ENCODE peak calls at places on chromosomes 3 and 15, in nine cellular contexts. Q is GM23338, G is PC-3, J is pancreas, L is ovary, T is cardiac muscle cell, W is A673, Z is esophagus squamous epithelium, F is upper lobe of left lung. M is an unnamed sample. For H3K36me3 and H3K27me3, the result is how much of the 10 kb centered on the place peaks cover.

GRCh38 chr3:51712963-51713362 is 6.1 kb downstream of the GRM2 start:
- DNase-seq in Q (no peak), G (no peak), J (no peak), L (peak), T (no peak), W (no peak), Z (no peak), F (peak), M (no peak)

GRCh38 chr15:64146520-64146884 is 5.0 kb upstream of the SNX22 start:
- DNase-seq in Q (no peak), G (no peak), J (no peak), L (no peak), T (no peak), W (no peak), Z (no peak), F (no peak), M (no peak)

GRCh38 chr3:16390581-16390980 is 122.9 kb downstream of the RFTN1 start:
- DNase-seq in Q (no peak), G (no peak), J (no peak), L (no peak), T (no peak), W (no peak), Z (no peak), F (no peak), M (no peak)

GRCh38 chr3:168977696-168978374 is 685.7 kb downstream of the MECOM start:
- DNase-seq in Q (no peak), G (no peak), J (no peak), L (no peak), T (peak), W (no peak), Z (no peak), F (no peak), M (no peak)

GRCh38 chr15:90873998-90874605 is 5.7 kb downstream of the FURIN start:
- DNase-seq in Q (peak), G (peak), J (peak), L (peak), T (peak), W (no peak), Z (no peak), F (peak), M (no peak)

GRCh38 chr3:69255928-69256327 is 130.0 kb downstream of the FRMD4B start:
- DNase-seq in Q (no peak), G (no peak), J (no peak), L (no peak), T (no peak), W (no peak), Z (no peak), F (no peak), M (no peak)

GRCh38 chr3:196144383-196145105 is 62.7 kb upstream of the TFRC start:
- DNase-seq in Q (no peak), G (no peak), J (no peak), L (no peak), T (no peak), W (no peak), Z (no peak), F (no peak), M (no peak)

GRCh38 chr15:30985081-30985531 is 6.3 kb downstream of the MTMR10 start:
- DNase-seq in Q (no peak), G (no peak), J (no peak), L (no peak), T (no peak), W (peak), Z (no peak), F (no peak), M (no peak)

GRCh38 chr15:22968356-22968755 is 11.8 kb downstream of the CYFIP1 start:
- DNase-seq in Q (no peak), G (peak), J (no peak), L (no peak), T (no peak), W (no peak), Z (no peak), F (no peak), M (no peak)

GRCh38 chr15:62125763-62126162 is 39.3 kb downstream of the C2CD4B start:
- DNase-seq in Q (no peak), G (peak), J (no peak), L (no peak), T (peak), W (peak), Z (no peak), F (no peak), M (no peak)

GRCh38 chr3:123286308-123287023 is 84.7 kb downstream of the SEC22A start:
- DNase-seq in Q (peak), G (peak), J (peak), L (no peak), T (peak), W (peak), Z (no peak), F (peak), M (no peak)

GRCh38 chr3:115784739-115785571 is 161.6 kb downstream of the GAP43 start:
- DNase-seq in Q (no peak), G (peak), J (no peak), L (no peak), T (peak), W (no peak), Z (no peak), F (no peak), M (no peak)

GRCh38 chr3:128996741-128997140 is 2.9 kb upstream of the CFAP92 start:
- DNase-seq in Q (no peak), G (no peak), J (no peak), L (no peak), T (no peak), W (no peak), Z (no peak), F (no peak), M (no peak)

GRCh38 chr3:177041021-177041729 is 156.1 kb downstream of the TBL1XR1 start:
- DNase-seq in Q (no peak), G (peak), J (no peak), L (peak), T (peak), W (no peak), Z (no peak), F (no peak), M (no peak)

GRCh38 chr15:90706394-90707327 is 10.5 kb upstream of the BLM start:
- DNase-seq in Q (no peak), G (no peak), J (no peak), L (no peak), T (no peak), W (peak), Z (no peak), F (no peak), M (no peak)

GRCh38 chr3:176927985-176928931 is 269.0 kb downstream of the TBL1XR1 start:
- DNase-seq in Q (no peak), G (no peak), J (no peak), L (no peak), T (no peak), W (no peak), Z (no peak), F (no peak), M (no peak)

GRCh38 chr3:155989536-155989935 is 119.1 kb downstream of the GMPS start:
- DNase-seq in Q (no peak), G (peak), J (no peak), L (no peak), T (no peak), W (no peak), Z (no peak), F (no peak), M (no peak)

GRCh38 chr3:108562565-108562964 is 26.7 kb downstream of the CIP2A start:
- DNase-seq in Q (no peak), G (no peak), J (no peak), L (no peak), T (no peak), W (no peak), Z (no peak), F (no peak), M (no peak)

GRCh38 chr15:91593081-91593480 is 260.4 kb upstream of the SLCO3A1 start:
- DNase-seq in Q (no peak), G (no peak), J (no peak), L (no peak), T (no peak), W (no peak), Z (no peak), F (no peak), M (no peak)

GRCh38 chr3:14487821-14488220 is 52.3 kb downstream of the GRIP2 start:
- DNase-seq in Q (no peak), G (no peak), J (peak), L (no peak), T (no peak), W (no peak), Z (no peak), F (no peak), M (no peak)

GRCh38 chr3:194976049-194976451 is 290.4 kb downstream of the FAM43A start:
- DNase-seq in Q (no peak), G (no peak), J (no peak), L (no peak), T (no peak), W (no peak), Z (no peak), F (no peak), M (no peak)

GRCh38 chr15:90820481-90820880 is 47.9 kb upstream of the FURIN start:
- DNase-seq in Q (no peak), G (no peak), J (no peak), L (no peak), T (no peak), W (no peak), Z (no peak), F (no peak), M (no peak)

GRCh38 chr3:136783708-136784191 is 31.6 kb upstream of the STAG1 start:
- DNase-seq in Q (no peak), G (peak), J (no peak), L (no peak), T (no peak), W (no peak), Z (no peak), F (no peak), M (no peak)

GRCh38 chr3:159593927-159594605 is 394.6 kb upstream of the IL12A start:
- DNase-seq in Q (no peak), G (no peak), J (no peak), L (no peak), T (no peak), W (no peak), Z (no peak), F (no peak), M (no peak)

GRCh38 chr15:100073982-100074381 is 267.8 kb downstream of the ADAMTS17 start:
- DNase-seq in Q (no peak), G (no peak), J (no peak), L (no peak), T (no peak), W (no peak), Z (no peak), F (no peak), M (no peak)

GRCh38 chr15:92140802-92141201 is 252.9 kb upstream of the ST8SIA2 start:
- DNase-seq in Q (no peak), G (peak), J (no peak), L (no peak), T (no peak), W (no peak), Z (no peak), F (no peak), M (no peak)

GRCh38 chr15:70324001-70324974 is 226.6 kb upstream of the TLE3 start:
- DNase-seq in Q (no peak), G (peak), J (no peak), L (no peak), T (no peak), W (peak), Z (no peak), F (peak), M (no peak)

GRCh38 chr3:127412578-127413317 is 124.9 kb upstream of the PRR20G start:
- DNase-seq in Q (no peak), G (no peak), J (no peak), L (no peak), T (no peak), W (no peak), Z (no peak), F (no peak), M (no peak)

GRCh38 chr3:127409421-127410136 is 121.7 kb upstream of the PRR20G start:
- DNase-seq in Q (no peak), G (no peak), J (no peak), L (no peak), T (no peak), W (no peak), Z (no peak), F (no peak), M (no peak)

GRCh38 chr3:127410137-127410488 is 122.3 kb upstream of the PRR20G start:
- DNase-seq in Q (no peak), G (no peak), J (no peak), L (no peak), T (no peak), W (no peak), Z (no peak), F (no peak), M (no peak)

GRCh38 chr3:127410678-127411077 is 122.8 kb upstream of the PRR20G start:
- DNase-seq in Q (no peak), G (no peak), J (no peak), L (no peak), T (no peak), W (no peak), Z (no peak), F (no peak), M (no peak)

DNA sequence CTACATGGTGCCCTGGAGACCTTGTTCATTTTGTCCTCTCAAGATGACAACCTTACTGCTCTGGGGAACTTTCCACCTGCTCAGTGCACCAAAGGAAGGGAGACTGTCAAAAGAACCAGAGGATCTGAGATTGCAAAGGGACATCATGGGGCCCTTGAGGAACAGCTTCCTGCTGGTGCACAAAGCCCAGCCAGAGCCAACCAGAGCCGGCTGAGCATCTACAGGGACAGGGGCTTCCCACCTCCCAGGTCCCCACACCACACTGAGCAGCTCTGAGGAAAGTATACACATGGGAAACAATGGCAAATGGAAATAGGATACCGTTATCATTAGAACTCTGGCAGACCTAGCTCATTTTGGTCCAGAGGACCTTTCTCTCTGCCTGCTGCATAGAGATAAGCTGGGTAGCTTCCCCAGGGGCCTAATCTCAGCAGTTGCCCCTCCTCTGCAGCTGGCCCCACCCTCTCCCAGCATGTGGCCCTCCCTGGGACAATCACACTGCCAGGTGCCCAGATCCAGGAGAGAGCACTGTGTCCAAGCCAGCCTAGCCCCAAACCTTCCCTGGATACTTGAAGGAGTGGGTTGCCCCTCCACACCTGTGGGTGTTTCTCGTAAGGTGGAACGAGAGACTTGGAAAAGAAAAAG is 123.4 kb upstream of the PRR20G start:
- DNase-seq in Q (no peak), G (no peak), J (no peak), L (no peak), T (no peak), W (no peak), Z (no peak), F (no peak), M (no peak)
- H3K36me3 ChIP-seq in Q (under half), G (under half), J (under half), L (under half), T (under half), W (under half), Z (under half), F (under half), M (under half)

DNA sequence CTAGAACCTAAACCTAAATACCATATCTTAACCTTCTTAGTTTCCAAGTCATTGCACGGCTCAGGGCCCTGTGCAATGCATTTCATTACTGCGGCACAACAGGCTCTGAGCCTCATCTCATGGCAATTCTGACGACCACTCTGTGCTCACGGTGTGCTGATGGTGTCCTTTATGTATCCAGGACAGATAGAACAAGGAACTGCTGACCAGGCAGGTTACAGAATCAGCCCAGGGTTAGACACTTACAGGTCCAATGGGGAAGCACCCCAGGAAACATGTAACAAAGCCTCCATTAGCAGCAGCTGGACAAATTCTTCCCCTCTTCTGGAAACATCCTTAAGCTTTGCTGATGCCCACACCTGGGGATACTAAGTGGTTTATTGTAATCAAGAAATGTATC is 91.9 kb upstream of the NSMCE3 start:
- DNase-seq in Q (no peak), G (no peak), J (no peak), L (no peak), T (no peak), W (no peak), Z (no peak), F (no peak), M (no peak)
- H3K27me3 ChIP-seq in Q (under half), G (under half), J (under half), L (under half), T (under half), W (under half), Z (under half), F (under half), M (under half)

DNA sequence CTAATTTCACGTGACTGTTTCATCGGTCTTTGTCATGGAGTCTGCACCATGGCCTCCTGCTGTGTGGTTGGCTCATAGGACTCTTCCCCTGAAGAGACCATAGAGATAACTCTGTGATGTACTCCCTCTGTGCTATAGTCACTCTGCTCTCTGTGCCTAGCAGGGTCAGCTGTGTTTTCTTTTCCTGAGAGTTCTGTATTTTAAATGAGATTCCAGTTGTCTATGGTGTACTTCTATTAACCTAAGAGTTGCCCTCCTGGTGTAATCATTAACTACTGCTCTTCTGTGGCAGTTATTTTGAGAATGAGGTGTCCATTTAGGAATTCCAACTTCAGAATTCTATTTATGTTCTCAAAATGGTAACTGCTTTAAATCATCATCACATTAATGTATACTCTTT is 114.5 kb upstream of the ARPP21 start:
- DNase-seq in Q (peak), G (no peak), J (no peak), L (no peak), T (no peak), W (no peak), Z (no peak), F (no peak), M (no peak)
- TF ChIP-seq CTCF in Q (no peak), G (no peak), J (no peak), L (no peak), T (no peak), W (no peak), Z (no peak), F (no peak), M (no peak)

DNA sequence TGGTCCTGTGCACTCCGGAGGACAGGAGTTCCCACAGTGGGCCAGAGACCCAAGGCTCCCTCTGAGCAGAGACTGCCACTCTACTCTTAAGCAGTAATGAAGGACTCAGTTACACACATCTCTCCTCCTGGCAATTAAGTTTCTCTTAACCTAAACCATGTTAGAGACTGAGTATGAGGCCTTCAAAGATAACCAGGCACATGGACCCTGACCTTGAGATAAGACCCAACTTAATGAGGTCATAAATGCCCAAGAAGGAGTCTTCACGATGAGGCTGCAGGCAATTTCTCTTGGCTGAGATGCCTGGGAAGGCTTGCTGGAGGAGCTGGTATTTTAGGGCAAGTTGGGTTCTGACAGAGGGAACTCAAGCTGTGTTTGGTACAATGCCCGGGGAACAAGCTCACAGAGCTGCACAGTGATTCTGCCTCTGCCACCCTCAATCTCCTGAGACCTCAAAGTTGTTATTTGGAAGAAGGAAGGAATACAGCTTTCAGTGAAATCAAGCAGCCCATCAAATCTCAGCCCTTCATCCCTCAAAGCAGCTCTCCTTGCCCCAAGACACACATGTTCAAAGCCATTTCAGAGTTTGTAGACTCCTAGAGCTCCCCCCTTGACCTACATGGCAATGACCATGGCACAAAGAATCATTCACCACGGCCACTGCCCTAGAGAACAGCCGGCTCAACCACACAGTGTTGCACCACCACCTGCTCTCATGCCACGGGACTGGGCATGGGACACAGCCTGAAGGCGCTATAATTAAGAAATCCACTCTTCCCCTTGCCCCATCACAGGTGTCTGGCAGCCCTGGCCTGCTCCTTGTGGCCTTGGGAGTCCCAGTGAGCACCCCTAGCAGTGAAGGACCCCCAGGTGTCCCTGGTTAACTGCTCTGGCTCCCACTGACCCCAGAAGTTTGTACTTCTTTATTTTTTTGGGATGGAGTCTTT is 7.1 kb downstream of the RMDN3 start:
- DNase-seq in Q (no peak), G (no peak), J (no peak), L (no peak), T (no peak), W (peak), Z (no peak), F (no peak), M (no peak)
- H3K36me3 ChIP-seq in Q (under half), G (under half), J (under half), L (under half), T (under half), W (under half), Z (under half), F (under half), M (under half)

GRCh38 chr3:172448661-172449467 is 608 bp upstream of the GHSR start:
- DNase-seq in Q (peak), G (no peak), J (peak), L (no peak), T (no peak), W (no peak), Z (no peak), F (peak), M (no peak)
- H3K27me3 ChIP-seq in Q (half or more), G (under half), J (under half), L (under half), T (half or more), W (half or more), Z (under half), F (under half), M (under half)

DNA sequence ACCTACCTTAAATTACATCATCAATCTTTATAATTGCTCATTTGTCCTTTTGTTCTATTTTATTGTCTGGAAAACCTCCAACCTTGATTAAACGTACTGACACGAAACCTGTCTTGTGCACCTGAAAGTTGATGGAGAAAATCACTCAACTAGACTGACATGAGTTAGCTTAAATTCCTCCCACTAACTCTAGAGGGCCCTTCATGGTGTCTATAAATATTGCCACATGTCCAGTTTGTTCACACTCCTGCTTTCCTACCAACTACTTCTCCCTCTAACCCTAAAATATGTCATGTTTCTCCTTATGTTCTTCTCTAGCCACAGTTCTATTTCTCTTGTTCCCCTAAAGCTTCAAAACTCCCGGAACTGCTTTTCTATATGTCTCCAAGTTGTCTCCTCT is 59.8 kb upstream of the SGO1 start:
- DNase-seq in Q (no peak), G (no peak), J (no peak), L (no peak), T (no peak), W (no peak), Z (no peak), F (no peak), M (no peak)
- TF ChIP-seq CTCF in Q (peak), G (no peak), J (no peak), L (no peak), T (no peak), W (no peak), Z (no peak), F (no peak), M (no peak)